ENCODE peak calls at places on chromosomes 6 and 20, in five cellular contexts. One of them, this sample, is unnamed.

GRCh38 chr6:161274488-161274858 is 612 bp upstream of the AGPAT4 start:
- DNase-seq in transverse colon: no peak
- DNase-seq in CD8-positive, alpha-beta memory T cell: no peak
- DNase-seq in right cardiac atrium: no peak
- DNase-seq in A549: no peak
- DNase-seq in this sample: no peak

GRCh38 chr20:48921883-48922867 is 664 bp downstream of the ARFGEF2 start:
- DNase-seq in transverse colon: peak; percentile 67
- DNase-seq in CD8-positive, alpha-beta memory T cell: no peak
- DNase-seq in right cardiac atrium: peak; percentile 82
- DNase-seq in A549: peak; percentile 52
- DNase-seq in this sample: peak; percentile 43

GRCh38 chr6:29720863-29721262 is 2.4 kb upstream of the HLA-F start:
- DNase-seq in transverse colon: no peak
- DNase-seq in CD8-positive, alpha-beta memory T cell: no peak
- DNase-seq in right cardiac atrium: no peak
- DNase-seq in A549: no peak
- DNase-seq in this sample: no peak

GRCh38 chr20:58228484-58229197 is at the start of gene ANKRD60:
- DNase-seq in transverse colon: no peak
- DNase-seq in CD8-positive, alpha-beta memory T cell: peak; percentile 30
- DNase-seq in right cardiac atrium: peak; percentile 72
- DNase-seq in A549: no peak
- DNase-seq in this sample: no peak

GRCh38 chr6:118718903-118719302 is 67.5 kb upstream of the CEP85L start:
- DNase-seq in transverse colon: no peak
- DNase-seq in CD8-positive, alpha-beta memory T cell: no peak
- DNase-seq in right cardiac atrium: no peak
- DNase-seq in A549: no peak
- DNase-seq in this sample: no peak

GRCh38 chr6:109456710-109457595 is 1.4 kb upstream of the MICAL1 start:
- DNase-seq in transverse colon: peak; percentile 73
- DNase-seq in CD8-positive, alpha-beta memory T cell: no peak
- DNase-seq in right cardiac atrium: peak; percentile 84
- DNase-seq in A549: no peak
- DNase-seq in this sample: peak; percentile 69

GRCh38 chr20:59735486-59735885 is 131.1 kb downstream of the PHACTR3 start:
- DNase-seq in transverse colon: no peak
- DNase-seq in CD8-positive, alpha-beta memory T cell: no peak
- DNase-seq in right cardiac atrium: no peak
- DNase-seq in A549: no peak
- DNase-seq in this sample: no peak

GRCh38 chr6:35185302-35185681 is 28.5 kb upstream of the SCUBE3 start:
- DNase-seq in transverse colon: no peak
- DNase-seq in CD8-positive, alpha-beta memory T cell: no peak
- DNase-seq in right cardiac atrium: peak; percentile 82
- DNase-seq in A549: peak; percentile 39
- DNase-seq in this sample: no peak

GRCh38 chr6:152952045-152952444 is 30.8 kb downstream of the FBXO5 start:
- DNase-seq in transverse colon: no peak
- DNase-seq in CD8-positive, alpha-beta memory T cell: no peak
- DNase-seq in right cardiac atrium: no peak
- DNase-seq in A549: no peak
- DNase-seq in this sample: no peak

GRCh38 chr6:152378154-152378553 is 259.0 kb downstream of the SYNE1 start:
- DNase-seq in transverse colon: no peak
- DNase-seq in CD8-positive, alpha-beta memory T cell: no peak
- DNase-seq in right cardiac atrium: no peak
- DNase-seq in A549: no peak
- DNase-seq in this sample: no peak

GRCh38 chr6:42402184-42402583 is 49.5 kb downstream of the TRERF1 start:
- DNase-seq in transverse colon: no peak
- DNase-seq in CD8-positive, alpha-beta memory T cell: peak; percentile 10
- DNase-seq in right cardiac atrium: no peak
- DNase-seq in A549: no peak
- DNase-seq in this sample: no peak
- H3K4me1 ChIP-seq in transverse colon: peaks cover 44% of the 10 kb centered on the region
- H3K4me1 ChIP-seq in CD8-positive, alpha-beta memory T cell: peaks cover 56% of the 10 kb centered on the region
- H3K4me1 ChIP-seq in right cardiac atrium: peaks cover 6% of the 10 kb centered on the region
- H3K4me1 ChIP-seq in A549: peaks cover 45% of the 10 kb centered on the region
- H3K4me1 ChIP-seq in this sample: peaks cover 10% of the 10 kb centered on the region

DNA sequence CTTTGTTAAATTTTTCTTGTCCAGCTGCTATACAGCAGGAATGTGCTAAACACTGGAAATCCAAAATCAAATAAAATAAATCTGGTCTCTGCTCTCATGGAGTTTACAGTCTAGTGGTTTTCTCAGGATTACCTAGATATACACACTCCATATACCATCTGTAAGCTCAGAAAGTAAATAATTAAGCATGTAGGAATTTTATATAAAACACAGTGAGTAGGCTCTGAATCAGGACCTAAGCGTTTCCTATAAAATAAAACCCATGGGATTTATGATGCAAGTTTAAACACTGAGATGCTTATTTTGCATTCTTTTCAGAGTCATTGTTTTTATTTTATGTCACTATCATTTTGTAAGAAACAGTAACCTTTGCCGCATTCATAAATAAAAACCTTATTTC is 29.7 kb upstream of the UFL1 start:
- DNase-seq in transverse colon: no peak
- DNase-seq in CD8-positive, alpha-beta memory T cell: no peak
- DNase-seq in right cardiac atrium: no peak
- DNase-seq in A549: no peak
- DNase-seq in this sample: no peak
- H3K27ac ChIP-seq in transverse colon: no peak overlapping the region
- H3K27ac ChIP-seq in CD8-positive, alpha-beta memory T cell: no peak overlapping the region
- H3K27ac ChIP-seq in right cardiac atrium: no peak overlapping the region
- H3K27ac ChIP-seq in A549: no peak overlapping the region
- H3K27ac ChIP-seq in this sample: no peak overlapping the region

DNA sequence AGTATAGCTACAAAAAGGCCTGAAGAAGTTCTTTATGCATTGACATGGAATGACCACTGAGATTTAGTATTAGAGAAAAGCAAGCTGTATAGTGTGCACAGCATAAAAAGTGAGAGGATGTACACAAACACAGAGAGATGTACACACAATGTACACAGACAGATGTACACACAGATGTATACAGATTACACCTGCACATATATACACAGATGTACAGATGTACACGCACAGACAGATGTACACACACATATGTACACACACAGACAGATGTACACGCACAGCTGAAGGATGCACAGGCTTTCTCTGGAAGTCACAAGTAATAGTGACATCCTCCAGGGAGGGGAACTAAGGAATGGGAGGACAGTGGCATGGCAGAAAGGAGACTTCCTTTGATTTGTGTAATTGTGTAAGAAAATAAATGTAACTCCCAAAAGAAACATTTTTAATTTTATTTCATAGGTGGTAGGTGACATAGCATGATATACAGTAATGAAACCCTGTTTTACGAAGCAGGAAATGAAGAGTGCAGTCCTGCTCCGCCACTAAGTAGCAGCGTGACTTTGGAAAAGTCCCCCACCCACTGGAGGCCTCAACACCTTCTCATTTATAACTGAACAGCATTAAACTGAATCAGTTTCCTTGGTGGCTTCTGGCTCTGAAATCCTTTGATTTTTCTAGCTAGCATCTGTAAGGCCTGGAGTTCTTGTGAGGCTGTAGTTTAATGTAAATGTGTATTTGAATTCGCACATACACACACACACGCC is 14.1 kb downstream of the NFATC2 start:
- DNase-seq in transverse colon: no peak
- DNase-seq in CD8-positive, alpha-beta memory T cell: peak; percentile 34
- DNase-seq in right cardiac atrium: no peak
- DNase-seq in A549: no peak
- DNase-seq in this sample: no peak
- H3K4me1 ChIP-seq in transverse colon: peaks cover 18% of the 10 kb centered on the region
- H3K4me1 ChIP-seq in CD8-positive, alpha-beta memory T cell: peaks cover 94% of the 10 kb centered on the region
- H3K4me1 ChIP-seq in right cardiac atrium: peaks cover 4% of the 10 kb centered on the region
- H3K4me1 ChIP-seq in A549: peaks cover 12% of the 10 kb centered on the region
- H3K4me1 ChIP-seq in this sample: peaks cover 17% of the 10 kb centered on the region

DNA sequence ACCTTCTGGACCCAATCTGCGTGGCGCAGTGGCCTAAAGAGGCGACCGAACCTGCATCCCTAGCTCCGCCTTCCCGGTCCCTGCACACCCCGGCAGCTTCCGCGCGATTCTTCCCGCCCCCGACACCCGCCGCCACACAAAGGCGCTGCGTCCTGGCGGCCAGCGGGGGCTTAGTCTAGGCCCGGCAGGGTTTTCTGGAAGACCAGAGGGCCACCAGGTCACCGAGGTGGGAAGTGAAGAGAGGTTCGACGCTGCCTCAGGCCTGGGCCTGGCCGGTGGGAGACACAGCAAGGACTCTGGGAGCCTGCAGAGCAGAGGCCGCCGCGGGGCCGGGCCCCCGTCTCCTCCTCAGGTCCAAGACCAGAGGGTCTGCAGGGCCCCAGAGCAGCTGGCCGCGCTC is 154.9 kb downstream of the OR2B2 start:
- DNase-seq in transverse colon: peak; percentile 70
- DNase-seq in CD8-positive, alpha-beta memory T cell: peak; percentile 29
- DNase-seq in right cardiac atrium: peak; percentile 78
- DNase-seq in A549: no peak
- DNase-seq in this sample: no peak
- H3K27ac ChIP-seq in transverse colon: no peak overlapping the region
- H3K27ac ChIP-seq in CD8-positive, alpha-beta memory T cell: no peak overlapping the region
- H3K27ac ChIP-seq in right cardiac atrium: no peak overlapping the region
- H3K27ac ChIP-seq in A549: no peak overlapping the region
- H3K27ac ChIP-seq in this sample: no peak overlapping the region

This sample was measured in gastrocnemius medialis.